ENCODE peak calls at places on chromosomes 4 and X, in four cellular contexts. O is upper lobe of left lung, K is SK-N-SH, Q is esophagus muscularis mucosa. X is an unnamed sample. For H3K27me3, the result is how much of the 10 kb centered on the place peaks cover.

GRCh38 chr4:151485541-151486131 is 76.7 kb downstream of the FHIP1A start:
- DNase-seq in O (no peak), K (no peak), Q (no peak), X (no peak)

GRCh38 chr4:147244786-147245185 is 236.1 kb upstream of the EDNRA start:
- DNase-seq in O (no peak), K (no peak), Q (no peak), X (no peak)

GRCh38 chr4:119020158-119020557 is 115.5 kb upstream of the MYOZ2 start:
- DNase-seq in O (no peak), K (no peak), Q (no peak), X (no peak)

GRCh38 chr4:112968456-112969159 is 80.8 kb upstream of the ANK2 start:
- DNase-seq in O (no peak), K (no peak), Q (no peak), X (no peak)

GRCh38 chr4:31768756-31769155 is 1048.6 kb downstream of the PCDH7 start:
- DNase-seq in O (no peak), K (no peak), Q (no peak), X (no peak)

GRCh38 chr4:139734875-139735380 is 69.3 kb downstream of the MGST2 start:
- DNase-seq in O (peak), K (peak), Q (peak), X (peak)

GRCh38 chr4:165877291-165877690 is 4.3 kb downstream of the TLL1 start:
- DNase-seq in O (no peak), K (no peak), Q (no peak), X (no peak)

GRCh38 chrX:110258552-110258951 is 59.3 kb downstream of the AMMECR1 start:
- DNase-seq in O (no peak), K (no peak), Q (no peak), X (no peak)

GRCh38 chr4:148007303-148007702 is 275.4 kb downstream of the ARHGAP10 start:
- DNase-seq in O (no peak), K (no peak), Q (peak), X (no peak)

GRCh38 chrX:15853586-15854079 is 980 bp downstream of the AP1S2 start:
- DNase-seq in O (no peak), K (peak), Q (no peak), X (no peak)

GRCh38 chr4:139887962-139888735 is 222.5 kb downstream of the MGST2 start:
- DNase-seq in O (no peak), K (peak), Q (peak), X (no peak)

GRCh38 chr4:155678011-155678410 is 11.4 kb downstream of the GUCY1A1 start:
- DNase-seq in O (no peak), K (no peak), Q (no peak), X (no peak)

GRCh38 chrX:69538321-69538876 is 34.3 kb downstream of the NALF2 start:
- DNase-seq in O (peak), K (peak), Q (no peak), X (peak)

GRCh38 chr4:40000711-40001110 is 23.0 kb upstream of the PDS5A start:
- DNase-seq in O (no peak), K (no peak), Q (no peak), X (no peak)

GRCh38 chr4:131488772-131489171 is 1660.3 kb upstream of the PCDH10 start:
- DNase-seq in O (no peak), K (no peak), Q (no peak), X (no peak)

GRCh38 chrX:106692425-106693075 is 34.0 kb upstream of the RNF128 start:
- DNase-seq in O (no peak), K (no peak), Q (no peak), X (no peak)
- H3K27me3 ChIP-seq in O (under half), K (under half), Q (under half), X (under half)

GRCh38 chr4:184849184-184849583 is 23.4 kb upstream of the ACSL1 start:
- DNase-seq in O (no peak), K (no peak), Q (no peak), X (no peak)
- TF ChIP-seq EP300 in O (peak), K (no peak), Q (no peak), X (no peak)

DNA sequence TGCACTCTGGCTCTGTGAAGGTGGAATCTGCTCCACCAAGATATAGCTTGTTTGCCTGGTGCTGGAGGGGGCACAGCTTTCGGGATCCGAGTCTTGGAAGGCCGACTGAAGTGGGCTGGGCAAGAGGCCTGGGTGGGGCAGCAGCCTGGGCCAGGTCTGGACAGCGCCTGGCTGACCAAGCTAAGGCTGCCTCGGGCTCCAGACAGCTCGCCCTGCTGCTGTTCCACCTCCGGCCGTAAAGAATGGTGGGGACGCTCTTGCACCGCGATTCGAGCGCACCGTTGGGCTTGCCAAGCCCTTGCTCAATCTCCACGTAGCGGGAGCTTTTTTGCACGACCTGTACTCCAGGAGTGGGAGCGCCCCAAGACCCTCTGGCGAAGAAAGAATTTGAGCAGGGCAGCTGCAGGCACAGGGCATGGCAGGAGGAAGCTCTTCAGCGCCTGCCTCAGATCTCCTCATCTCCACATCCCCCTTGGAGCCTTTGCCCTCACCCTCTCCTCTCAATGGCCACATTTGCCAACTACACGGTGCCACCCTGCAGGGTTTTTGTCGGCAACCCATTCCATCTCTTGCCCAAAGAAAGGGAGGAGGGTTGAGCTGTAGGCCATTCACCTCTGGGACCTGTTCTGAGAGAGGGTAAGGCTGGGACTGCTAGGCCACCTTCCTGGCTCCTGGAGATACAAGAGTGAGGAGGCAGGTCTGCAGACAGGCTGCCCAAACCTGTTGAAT is 18.9 kb downstream of the CNGA2 start:
- DNase-seq in O (peak), K (peak), Q (no peak), X (peak)
- TF ChIP-seq CTCF in O (peak), K (peak), Q (peak), X (peak)

GRCh38 chr4:8860892-8861575 is 10.6 kb downstream of the HMX1 start:
- DNase-seq in O (no peak), K (peak), Q (no peak), X (no peak)

GRCh38 chr4:8860096-8860891 is 11.3 kb downstream of the HMX1 start:
- DNase-seq in O (no peak), K (no peak), Q (no peak), X (no peak)

GRCh38 chr4:8862334-8862733 is 9.3 kb downstream of the HMX1 start:
- DNase-seq in O (no peak), K (no peak), Q (no peak), X (no peak)

GRCh38 chr4:8862800-8863758 is 8.6 kb downstream of the HMX1 start:
- DNase-seq in O (no peak), K (no peak), Q (no peak), X (no peak)

GRCh38 chr4:8861576-8862279 is 9.9 kb downstream of the HMX1 start:
- DNase-seq in O (no peak), K (no peak), Q (no peak), X (no peak)
- H3K27me3 ChIP-seq in O (under half), K (under half), Q (half or more), X (half or more)

DNA sequence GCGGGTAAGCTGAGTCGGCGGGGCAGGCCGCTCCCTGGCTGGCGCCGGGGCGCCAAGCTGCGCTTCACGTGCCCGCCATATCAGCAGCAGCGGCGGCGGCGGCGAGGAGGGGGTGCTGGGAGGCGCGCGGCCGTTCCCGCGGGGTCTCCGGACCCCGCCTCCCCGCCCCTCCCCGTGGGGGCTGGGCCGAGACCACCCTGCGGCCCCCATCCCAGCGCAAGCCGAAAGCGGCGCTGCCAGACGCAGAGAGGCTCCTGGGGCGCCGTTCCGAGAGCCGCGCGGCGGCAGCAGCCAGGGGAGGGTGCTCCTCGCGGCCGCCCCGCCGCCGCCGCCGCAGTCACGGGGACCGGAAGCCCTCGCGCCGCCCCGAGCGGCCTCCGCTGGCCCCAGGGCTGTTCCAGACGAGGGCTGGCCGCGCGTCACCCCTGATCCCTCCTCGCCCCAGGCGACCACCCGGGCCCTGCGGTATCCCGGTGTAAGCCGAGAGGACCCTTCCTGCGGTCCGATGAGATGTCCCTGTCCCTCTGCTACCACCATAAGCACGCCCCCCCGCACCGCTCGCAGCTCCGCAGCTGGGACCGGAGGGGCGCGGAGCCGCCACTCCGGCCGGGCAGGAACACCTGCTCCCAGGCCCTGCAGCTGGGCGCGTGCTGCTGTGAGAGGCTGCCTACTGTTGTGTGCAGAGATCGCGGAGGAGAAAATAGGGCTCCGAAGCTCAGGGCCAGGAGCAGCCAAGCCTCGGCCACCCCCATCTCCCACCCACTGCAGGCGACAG is 7.4 kb upstream of the BCOR start:
- DNase-seq in O (peak), K (peak), Q (no peak), X (no peak)
- TF ChIP-seq EP300 in O (no peak), K (no peak), Q (no peak), X (no peak)

X was measured in suprapubic skin.